ENCODE peak calls at places on chromosomes 3 and 15, in four cellular contexts. I is GM12891, O is K562, E is GM12878. T is an unnamed sample.

GRCh38 chr3:78098367-78098766 is 1058.5 kb downstream of the ROBO2 start:
- DNase-seq in E (no peak), O (no peak), I (no peak), T (no peak)

GRCh38 chr15:69561071-69561784 is 108.6 kb downstream of the RPLP1 start:
- DNase-seq in I (no peak), E (no peak), O (no peak), T (no peak)

GRCh38 chr15:97084650-97085049 is 754.1 kb downstream of the NR2F2 start:
- DNase-seq in O (no peak), I (no peak), E (no peak), T (peak)

GRCh38 chr3:76864375-76864774 is 175.5 kb upstream of the ROBO2 start:
- DNase-seq in E (no peak), I (no peak), O (no peak), T (no peak)

GRCh38 chr15:33737687-33738606 is 230.3 kb upstream of the CHRM5 start:
- DNase-seq in I (no peak), O (peak), E (no peak), T (no peak)

GRCh38 chr3:45966969-45967640 is 23.8 kb downstream of the CXCR6 start:
- DNase-seq in E (no peak), I (no peak), O (no peak), T (no peak)

GRCh38 chr3:194592798-194593752 is 40.1 kb downstream of the TMEM44 start:
- DNase-seq in E (no peak), O (no peak), I (no peak), T (no peak)

GRCh38 chr15:41581110-41581509 is 22.1 kb downstream of the TYRO3 start:
- DNase-seq in E (no peak), O (peak), I (no peak), T (no peak)

GRCh38 chr3:74599564-74599963 is 14.9 kb downstream of the CNTN3 start:
- DNase-seq in E (no peak), I (no peak), O (no peak), T (no peak)

GRCh38 chr3:11410564-11410963 is 138.4 kb downstream of the ATG7 start:
- DNase-seq in E (no peak), O (no peak), I (no peak), T (no peak)

GRCh38 chr15:99454941-99455795 is 110.6 kb upstream of the MEF2A start:
- DNase-seq in E (no peak), I (no peak), O (peak), T (no peak)

GRCh38 chr3:181326637-181327223 is 337.2 kb upstream of the DNAJC19 start:
- DNase-seq in O (peak), I (peak), E (no peak), T (no peak)

GRCh38 chr3:16836505-16837237 is 48.1 kb upstream of the PLCL2 start:
- DNase-seq in E (no peak), I (no peak), O (no peak), T (no peak)

GRCh38 chr3:84759361-84759760 is 199.4 kb upstream of the CADM2 start:
- DNase-seq in O (no peak), I (no peak), E (no peak), T (no peak)

GRCh38 chr3:157127831-157128767 is 31.8 kb downstream of the CCNL1 start:
- DNase-seq in O (peak), E (no peak), I (no peak), T (no peak)

GRCh38 chr3:134650431-134651346 is at the start of gene KY:
- DNase-seq in E (no peak), I (peak), O (no peak), T (peak)

GRCh38 chr3:188860147-188860546 is 311.6 kb upstream of the TPRG1 start:
- DNase-seq in I (no peak), E (no peak), O (no peak), T (no peak)

GRCh38 chr3:46662771-46663551 is 30.5 kb downstream of the ALS2CL start:
- DNase-seq in I (no peak), E (no peak), O (no peak), T (no peak)

GRCh38 chr15:26873846-26874245 is 7.0 kb downstream of the GABRA5 start:
- DNase-seq in O (no peak), E (no peak), I (no peak), T (no peak)

GRCh38 chr15:83082730-83083386 is 15.8 kb upstream of the BTBD1 start:
- DNase-seq in O (no peak), I (no peak), E (no peak), T (no peak)

GRCh38 chr3:190325923-190326322 is 3.7 kb upstream of the CLDN1 start:
- DNase-seq in I (no peak), O (no peak), E (no peak), T (no peak)
- TF ChIP-seq SPI1 in I (no peak), O (no peak), E (no peak), T (no peak)

DNA sequence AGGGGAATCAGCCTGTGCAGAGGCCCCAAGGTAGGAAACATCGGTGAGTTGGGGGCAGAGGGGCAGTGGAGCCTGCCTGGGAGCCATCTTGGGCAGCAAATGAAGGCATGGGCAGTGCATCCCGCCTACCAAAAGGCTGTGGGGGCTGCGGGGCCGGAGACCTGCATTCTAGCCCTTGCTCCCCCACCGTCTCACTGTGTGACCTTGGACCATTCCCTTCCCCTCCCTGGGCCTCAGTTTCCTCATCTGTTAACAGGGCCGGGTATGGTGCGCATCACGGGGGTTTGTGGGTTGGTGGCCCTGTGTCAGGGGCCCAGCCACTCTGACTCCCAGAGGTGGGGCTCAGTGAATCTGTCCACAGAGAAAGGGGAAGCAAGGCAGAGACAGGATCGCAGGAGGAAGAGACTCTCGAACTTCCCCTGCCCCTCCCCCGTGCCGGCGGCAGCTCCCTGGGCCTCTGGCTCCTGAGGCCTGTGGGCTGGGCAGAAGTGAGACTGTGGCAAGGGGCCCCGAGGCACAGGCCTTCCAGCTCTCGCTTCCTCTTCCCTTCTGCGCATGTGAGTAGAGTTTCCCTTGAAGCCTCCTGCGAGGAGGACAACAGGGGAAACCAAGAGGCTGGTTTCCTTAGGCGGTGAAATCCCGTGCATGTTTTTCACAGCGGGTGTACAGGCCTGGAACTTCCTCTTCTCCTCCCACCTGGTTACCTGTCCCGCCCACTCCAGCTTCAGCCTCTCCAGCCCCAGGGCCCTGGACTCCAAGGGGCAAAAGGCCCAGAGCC is 42.9 kb downstream of the IDH2 start:
- DNase-seq in E (peak), O (peak), I (peak), T (peak)
- TF ChIP-seq POLR2AphosphoS5 in E (peak), O (no peak), I (peak), T (peak)

DNA sequence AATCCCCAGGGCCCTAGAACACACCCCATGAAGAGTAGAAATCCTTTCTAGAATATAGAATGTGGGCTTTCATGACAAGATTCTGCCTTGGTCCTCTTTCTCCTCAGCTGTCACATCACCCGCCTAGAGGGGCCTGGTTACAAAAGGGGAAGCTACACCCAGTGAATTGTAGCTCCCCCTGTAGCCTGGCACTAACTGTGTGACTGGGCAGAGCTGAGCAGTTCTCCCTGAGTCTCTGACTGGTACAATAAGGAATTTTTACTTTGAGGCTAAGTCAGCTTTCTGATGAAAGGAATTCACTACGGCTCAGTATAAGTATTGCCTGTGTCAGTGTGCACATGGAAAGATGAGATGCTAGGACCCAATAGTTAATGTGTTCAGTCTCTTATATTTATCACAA is 28.7 kb upstream of the ZNF148 start:
- DNase-seq in O (no peak), E (no peak), I (no peak), T (peak)
- TF ChIP-seq SPI1 in O (no peak), E (no peak), I (no peak), T (peak)

DNA sequence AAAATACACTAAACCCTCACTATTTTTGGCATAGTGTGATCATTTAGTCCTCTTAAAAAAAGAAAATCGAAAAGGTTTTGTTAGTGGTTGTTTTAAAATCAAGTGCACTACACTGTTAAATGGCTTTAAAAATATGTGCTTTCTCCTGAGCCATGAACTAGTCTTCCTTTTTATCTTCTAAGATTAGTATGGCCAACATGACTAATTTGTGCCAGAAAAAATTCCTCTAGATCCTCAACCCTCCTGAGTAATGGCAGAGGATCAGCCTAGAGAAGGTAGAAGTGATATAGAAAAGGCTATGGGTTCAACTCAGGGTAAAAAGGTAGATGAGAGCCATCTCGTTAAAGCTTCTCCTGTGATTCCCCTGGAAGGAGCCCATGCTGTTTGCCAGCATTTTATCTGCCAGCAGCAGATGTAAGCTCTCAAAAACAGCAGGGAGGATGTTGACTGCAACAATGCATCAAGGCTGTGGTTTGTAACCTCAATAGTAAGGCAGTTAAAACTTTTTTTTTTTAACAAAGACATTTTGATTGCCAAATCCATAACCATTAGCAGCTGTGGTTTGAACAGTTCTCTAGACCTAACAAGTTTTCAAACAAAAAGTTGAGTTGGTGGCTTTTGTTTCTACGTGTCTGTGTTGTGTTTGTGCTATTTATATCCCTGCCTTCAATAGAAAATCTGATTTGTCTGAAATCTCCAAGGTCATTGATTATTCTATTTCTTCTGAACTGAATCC is 30.2 kb upstream of the ZNF609 start:
- DNase-seq in O (peak), E (peak), I (no peak), T (peak)
- TF ChIP-seq POLR2AphosphoS5 in O (peak), E (peak), I (no peak), T (peak)

GRCh38 chr3:140593766-140594165 is 84.1 kb upstream of the TRIM42 start:
- DNase-seq in E (no peak), I (no peak), O (no peak), T (no peak)
- TF ChIP-seq SPI1 in E (no peak), I (no peak), O (no peak), T (no peak)

GRCh38 chr3:183315739-183316138 is 62.7 kb downstream of the B3GNT5 start:
- DNase-seq in E (no peak), O (no peak), I (no peak), T (no peak)
- TF ChIP-seq POLR2AphosphoS5 in E (no peak), O (no peak), I (no peak), T (no peak)